ENCODE peak calls at places on chromosomes 11 and 22, in seven cellular contexts. One of them, this sample, is unnamed.

GRCh38 chr11:74680703-74681531 is 50.3 kb downstream of the CHRDL2 start:
- DNase-seq in NB4: no peak
- DNase-seq in OCI-LY7: no peak
- DNase-seq in WERI-Rb-1: no peak
- DNase-seq in activated T-helper 9 cell treated with anti-CD3 and anti-CD28 coated beads, Interleukin-2, amount 50 U/mL, for 16 hours: no peak
- DNase-seq in RKO: no peak
- DNase-seq in NCI-H1436: no peak
- DNase-seq in this sample: no peak

GRCh38 chr11:79441159-79441875 is 487 bp upstream of the TENM4 start:
- DNase-seq in RKO: no peak
- DNase-seq in NCI-H1436: no peak
- DNase-seq in OCI-LY7: no peak
- DNase-seq in WERI-Rb-1: no peak
- DNase-seq in activated T-helper 9 cell treated with anti-CD3 and anti-CD28 coated beads, Interleukin-2, amount 50 U/mL, for 16 hours: no peak
- DNase-seq in NB4: peak
- DNase-seq in this sample: no peak

GRCh38 chr22:28105988-28106387 is 186.9 kb upstream of the PITPNB start:
- DNase-seq in NCI-H1436: no peak
- DNase-seq in WERI-Rb-1: no peak
- DNase-seq in NB4: no peak
- DNase-seq in RKO: no peak
- DNase-seq in OCI-LY7: no peak
- DNase-seq in activated T-helper 9 cell treated with anti-CD3 and anti-CD28 coated beads, Interleukin-2, amount 50 U/mL, for 16 hours: no peak
- DNase-seq in this sample: no peak

GRCh38 chr11:65718964-65719492 is 1.6 kb downstream of the RNASEH2C start:
- DNase-seq in NB4: peak
- DNase-seq in WERI-Rb-1: no peak
- DNase-seq in activated T-helper 9 cell treated with anti-CD3 and anti-CD28 coated beads, Interleukin-2, amount 50 U/mL, for 16 hours: no peak
- DNase-seq in NCI-H1436: no peak
- DNase-seq in OCI-LY7: no peak
- DNase-seq in RKO: peak
- DNase-seq in this sample: no peak

GRCh38 chr11:79335681-79336080 is 105.1 kb downstream of the TENM4 start:
- DNase-seq in NCI-H1436: no peak
- DNase-seq in NB4: no peak
- DNase-seq in WERI-Rb-1: no peak
- DNase-seq in RKO: no peak
- DNase-seq in activated T-helper 9 cell treated with anti-CD3 and anti-CD28 coated beads, Interleukin-2, amount 50 U/mL, for 16 hours: no peak
- DNase-seq in OCI-LY7: no peak
- DNase-seq in this sample: peak

GRCh38 chr11:67468835-67469811 is at the start of gene TMEM134:
- DNase-seq in NCI-H1436: peak
- DNase-seq in WERI-Rb-1: peak
- DNase-seq in NB4: peak
- DNase-seq in RKO: peak
- DNase-seq in activated T-helper 9 cell treated with anti-CD3 and anti-CD28 coated beads, Interleukin-2, amount 50 U/mL, for 16 hours: peak
- DNase-seq in OCI-LY7: peak
- DNase-seq in this sample: peak

GRCh38 chr11:122453586-122453985 is 201.9 kb upstream of the UBASH3B start:
- DNase-seq in NCI-H1436: no peak
- DNase-seq in activated T-helper 9 cell treated with anti-CD3 and anti-CD28 coated beads, Interleukin-2, amount 50 U/mL, for 16 hours: no peak
- DNase-seq in NB4: no peak
- DNase-seq in WERI-Rb-1: no peak
- DNase-seq in OCI-LY7: no peak
- DNase-seq in RKO: no peak
- DNase-seq in this sample: no peak

GRCh38 chr11:107182983-107183382 is 164.7 kb upstream of the GUCY1A2 start:
- DNase-seq in NB4: no peak
- DNase-seq in RKO: no peak
- DNase-seq in WERI-Rb-1: no peak
- DNase-seq in activated T-helper 9 cell treated with anti-CD3 and anti-CD28 coated beads, Interleukin-2, amount 50 U/mL, for 16 hours: no peak
- DNase-seq in OCI-LY7: no peak
- DNase-seq in NCI-H1436: no peak
- DNase-seq in this sample: no peak

GRCh38 chr22:30860176-30861105 is 108.1 kb downstream of the MORC2 start:
- DNase-seq in activated T-helper 9 cell treated with anti-CD3 and anti-CD28 coated beads, Interleukin-2, amount 50 U/mL, for 16 hours: no peak
- DNase-seq in WERI-Rb-1: no peak
- DNase-seq in NCI-H1436: no peak
- DNase-seq in RKO: no peak
- DNase-seq in OCI-LY7: no peak
- DNase-seq in NB4: no peak
- DNase-seq in this sample: no peak

GRCh38 chr22:27247691-27248434 is 553.7 kb downstream of the MN1 start:
- DNase-seq in activated T-helper 9 cell treated with anti-CD3 and anti-CD28 coated beads, Interleukin-2, amount 50 U/mL, for 16 hours: no peak
- DNase-seq in NCI-H1436: no peak
- DNase-seq in WERI-Rb-1: no peak
- DNase-seq in RKO: no peak
- DNase-seq in OCI-LY7: no peak
- DNase-seq in NB4: peak
- DNase-seq in this sample: peak

GRCh38 chr11:114180301-114181055 is 115.7 kb upstream of the NNMT start:
- DNase-seq in WERI-Rb-1: peak
- DNase-seq in RKO: peak
- DNase-seq in NCI-H1436: peak
- DNase-seq in OCI-LY7: peak
- DNase-seq in NB4: peak
- DNase-seq in activated T-helper 9 cell treated with anti-CD3 and anti-CD28 coated beads, Interleukin-2, amount 50 U/mL, for 16 hours: no peak
- DNase-seq in this sample: peak

GRCh38 chr22:48782817-48783511 is 1044.7 kb downstream of the BRD1 start:
- DNase-seq in activated T-helper 9 cell treated with anti-CD3 and anti-CD28 coated beads, Interleukin-2, amount 50 U/mL, for 16 hours: no peak
- DNase-seq in RKO: no peak
- DNase-seq in NCI-H1436: no peak
- DNase-seq in NB4: peak
- DNase-seq in WERI-Rb-1: peak
- DNase-seq in OCI-LY7: peak
- DNase-seq in this sample: no peak

GRCh38 chr22:19044381-19044780 is 77.8 kb downstream of the DGCR2 start:
- DNase-seq in NB4: no peak
- DNase-seq in WERI-Rb-1: no peak
- DNase-seq in RKO: no peak
- DNase-seq in OCI-LY7: no peak
- DNase-seq in NCI-H1436: no peak
- DNase-seq in activated T-helper 9 cell treated with anti-CD3 and anti-CD28 coated beads, Interleukin-2, amount 50 U/mL, for 16 hours: no peak
- DNase-seq in this sample: no peak

GRCh38 chr22:38462960-38463784 is 4.7 kb upstream of the KDELR3 start:
- DNase-seq in OCI-LY7: peak
- DNase-seq in activated T-helper 9 cell treated with anti-CD3 and anti-CD28 coated beads, Interleukin-2, amount 50 U/mL, for 16 hours: no peak
- DNase-seq in NCI-H1436: peak
- DNase-seq in WERI-Rb-1: no peak
- DNase-seq in NB4: no peak
- DNase-seq in RKO: no peak
- DNase-seq in this sample: peak

GRCh38 chr11:116537121-116537520 is 235.7 kb downstream of the BUD13 start:
- DNase-seq in NCI-H1436: no peak
- DNase-seq in RKO: no peak
- DNase-seq in WERI-Rb-1: no peak
- DNase-seq in NB4: no peak
- DNase-seq in OCI-LY7: no peak
- DNase-seq in activated T-helper 9 cell treated with anti-CD3 and anti-CD28 coated beads, Interleukin-2, amount 50 U/mL, for 16 hours: no peak
- DNase-seq in this sample: no peak

GRCh38 chr22:25359601-25360261 is 140.3 kb downstream of the CRYBB2 start:
- DNase-seq in NCI-H1436: no peak
- DNase-seq in WERI-Rb-1: no peak
- DNase-seq in activated T-helper 9 cell treated with anti-CD3 and anti-CD28 coated beads, Interleukin-2, amount 50 U/mL, for 16 hours: no peak
- DNase-seq in NB4: no peak
- DNase-seq in RKO: no peak
- DNase-seq in OCI-LY7: no peak
- DNase-seq in this sample: no peak

GRCh38 chr11:34656062-34656720 is 35.3 kb downstream of the EHF start:
- DNase-seq in WERI-Rb-1: no peak
- DNase-seq in NCI-H1436: no peak
- DNase-seq in OCI-LY7: no peak
- DNase-seq in RKO: no peak
- DNase-seq in activated T-helper 9 cell treated with anti-CD3 and anti-CD28 coated beads, Interleukin-2, amount 50 U/mL, for 16 hours: no peak
- DNase-seq in NB4: no peak
- DNase-seq in this sample: no peak

GRCh38 chr22:38759005-38759404 is 3.2 kb upstream of the SUN2 start:
- DNase-seq in NB4: no peak
- DNase-seq in OCI-LY7: no peak
- DNase-seq in NCI-H1436: no peak
- DNase-seq in WERI-Rb-1: no peak
- DNase-seq in RKO: no peak
- DNase-seq in activated T-helper 9 cell treated with anti-CD3 and anti-CD28 coated beads, Interleukin-2, amount 50 U/mL, for 16 hours: no peak
- DNase-seq in this sample: no peak

GRCh38 chr11:110336054-110336453 is 39.6 kb upstream of the RDX start:
- DNase-seq in NB4: no peak
- DNase-seq in NCI-H1436: no peak
- DNase-seq in OCI-LY7: no peak
- DNase-seq in WERI-Rb-1: no peak
- DNase-seq in activated T-helper 9 cell treated with anti-CD3 and anti-CD28 coated beads, Interleukin-2, amount 50 U/mL, for 16 hours: no peak
- DNase-seq in RKO: no peak
- DNase-seq in this sample: no peak

GRCh38 chr11:79430280-79430679 is 10.6 kb downstream of the TENM4 start:
- DNase-seq in RKO: no peak
- DNase-seq in WERI-Rb-1: no peak
- DNase-seq in NB4: no peak
- DNase-seq in OCI-LY7: no peak
- DNase-seq in NCI-H1436: no peak
- DNase-seq in activated T-helper 9 cell treated with anti-CD3 and anti-CD28 coated beads, Interleukin-2, amount 50 U/mL, for 16 hours: no peak
- DNase-seq in this sample: no peak

GRCh38 chr11:122882809-122883681 is 486 bp downstream of the JHY start:
- DNase-seq in NCI-H1436: no peak
- DNase-seq in RKO: peak
- DNase-seq in OCI-LY7: no peak
- DNase-seq in activated T-helper 9 cell treated with anti-CD3 and anti-CD28 coated beads, Interleukin-2, amount 50 U/mL, for 16 hours: peak
- DNase-seq in NB4: peak
- DNase-seq in WERI-Rb-1: peak
- DNase-seq in this sample: peak

GRCh38 chr11:64531422-64531821 is 59.6 kb upstream of the SLC22A12 start:
- DNase-seq in RKO: no peak
- DNase-seq in OCI-LY7: no peak
- DNase-seq in NCI-H1436: no peak
- DNase-seq in WERI-Rb-1: no peak
- DNase-seq in activated T-helper 9 cell treated with anti-CD3 and anti-CD28 coated beads, Interleukin-2, amount 50 U/mL, for 16 hours: no peak
- DNase-seq in NB4: no peak
- DNase-seq in this sample: no peak

GRCh38 chr11:61120865-61121831 is 18.9 kb downstream of the CD5 start:
- DNase-seq in NCI-H1436: no peak
- DNase-seq in NB4: no peak
- DNase-seq in WERI-Rb-1: peak
- DNase-seq in activated T-helper 9 cell treated with anti-CD3 and anti-CD28 coated beads, Interleukin-2, amount 50 U/mL, for 16 hours: no peak
- DNase-seq in RKO: no peak
- DNase-seq in OCI-LY7: no peak
- DNase-seq in this sample: no peak

GRCh38 chr11:78822931-78823423 is 248.3 kb upstream of the NARS2 start:
- DNase-seq in OCI-LY7: no peak
- DNase-seq in RKO: no peak
- DNase-seq in NCI-H1436: no peak
- DNase-seq in WERI-Rb-1: no peak
- DNase-seq in NB4: no peak
- DNase-seq in activated T-helper 9 cell treated with anti-CD3 and anti-CD28 coated beads, Interleukin-2, amount 50 U/mL, for 16 hours: no peak
- DNase-seq in this sample: no peak

GRCh38 chr11:12182650-12183511 is 72.5 kb downstream of the MICAL2 start:
- DNase-seq in OCI-LY7: no peak
- DNase-seq in activated T-helper 9 cell treated with anti-CD3 and anti-CD28 coated beads, Interleukin-2, amount 50 U/mL, for 16 hours: no peak
- DNase-seq in NCI-H1436: no peak
- DNase-seq in WERI-Rb-1: no peak
- DNase-seq in NB4: peak
- DNase-seq in RKO: peak
- DNase-seq in this sample: peak

GRCh38 chr11:9838229-9838628 is 174.4 kb downstream of the SWAP70 start:
- DNase-seq in NB4: no peak
- DNase-seq in WERI-Rb-1: no peak
- DNase-seq in OCI-LY7: no peak
- DNase-seq in RKO: no peak
- DNase-seq in activated T-helper 9 cell treated with anti-CD3 and anti-CD28 coated beads, Interleukin-2, amount 50 U/mL, for 16 hours: no peak
- DNase-seq in NCI-H1436: no peak
- DNase-seq in this sample: no peak

GRCh38 chr11:102155676-102156075 is 45.4 kb downstream of the YAP1 start:
- DNase-seq in WERI-Rb-1: no peak
- DNase-seq in activated T-helper 9 cell treated with anti-CD3 and anti-CD28 coated beads, Interleukin-2, amount 50 U/mL, for 16 hours: no peak
- DNase-seq in OCI-LY7: no peak
- DNase-seq in RKO: no peak
- DNase-seq in NB4: no peak
- DNase-seq in NCI-H1436: no peak
- DNase-seq in this sample: peak

This sample was measured in cardiac muscle cell.